ENCODE peak calls at places on chromosomes 2 and 18, in five cellular contexts. O is tibial artery; Z is activated CD4-positive, alpha-beta T cell treated with anti-CD3 and anti-CD28 coated beads for 24 hours; U is thoracic aorta; C is amniotic stem cell. Y is an unnamed sample.
A peak's percentile ranks its signal among the peaks of the same experiment; 100 is the strongest.

GRCh38 chr2:75614062-75614710 is 32.4 kb upstream of the MRPL19 start:
- DNase-seq in C (no peak), O (no peak), U (no peak), Z (no peak), Y (no peak)

GRCh38 chr18:12820526-12820925 is 63.5 kb downstream of the PTPN2 start:
- DNase-seq in U (no peak), O (no peak), Z (no peak), C (no peak), Y (no peak)

GRCh38 chr18:13422541-13423147 is 204.1 kb downstream of the LDLRAD4 start:
- DNase-seq in C (no peak), Z (no peak), O (no peak), U (peak; percentile 40), Y (no peak)

GRCh38 chr2:24635181-24635580 is 144.1 kb downstream of the NCOA1 start:
- DNase-seq in O (no peak), U (no peak), Z (no peak), C (no peak), Y (no peak)

GRCh38 chr2:34664266-34664665 is 1065.2 kb upstream of the FAM98A start:
- DNase-seq in Z (no peak), U (no peak), C (no peak), O (no peak), Y (no peak)

GRCh38 chr2:69013123-69013836 is at the start of gene ANTXR1:
- DNase-seq in C (peak; percentile 71), Z (no peak), O (peak; percentile 54), U (no peak), Y (peak; percentile 74)

GRCh38 chr2:9256570-9257043 is 50.0 kb downstream of the ASAP2 start:
- DNase-seq in U (no peak), C (no peak), Z (no peak), O (no peak), Y (no peak)

GRCh38 chr2:196563876-196564275 is 75.6 kb upstream of the CCDC150 start:
- DNase-seq in U (no peak), Z (no peak), C (no peak), O (no peak), Y (no peak)

GRCh38 chr18:32355896-32356295 is 114.8 kb downstream of the GAREM1 start:
- DNase-seq in U (no peak), O (no peak), C (no peak), Z (no peak), Y (no peak)

GRCh38 chr2:181077128-181077709 is 96.8 kb downstream of the UBE2E3 start:
- DNase-seq in O (no peak), C (peak; percentile 24), Z (no peak), U (no peak), Y (no peak)

GRCh38 chr2:26892133-26892532 is 44.2 kb downstream of the DPYSL5 start:
- DNase-seq in Z (no peak), U (no peak), C (no peak), O (no peak), Y (no peak)

GRCh38 chr2:181456660-181457120 is 496 bp upstream of the ITGA4 start:
- DNase-seq in C (no peak), O (peak; percentile 30), Z (peak; percentile 38), U (no peak), Y (peak; percentile 16)

GRCh38 chr18:38353149-38353548 is 787.6 kb upstream of the CELF4 start:
- DNase-seq in U (no peak), Z (no peak), O (no peak), C (no peak), Y (no peak)

GRCh38 chr2:23925702-23926288 is 1.1 kb downstream of the ATAD2B start:
- DNase-seq in C (peak; percentile 28), O (peak; percentile 57), Z (peak; percentile 34), U (peak; percentile 4), Y (peak; percentile 35)

GRCh38 chr2:16870677-16871076 is 205.0 kb upstream of the CYRIA start:
- DNase-seq in O (no peak), Z (no peak), U (no peak), C (no peak), Y (no peak)

GRCh38 chr2:205531082-205531481 is 151.2 kb upstream of the NRP2 start:
- DNase-seq in Z (no peak), U (no peak), C (no peak), O (no peak), Y (no peak)

GRCh38 chr2:127580167-127581049 is 44.9 kb downstream of the MYO7B start:
- DNase-seq in U (no peak), O (peak; percentile 18), Z (no peak), C (no peak), Y (no peak)

GRCh38 chr2:51695531-51695930 is 663.6 kb upstream of the NRXN1 start:
- DNase-seq in O (no peak), C (no peak), Z (no peak), U (no peak), Y (no peak)

GRCh38 chr2:219002395-219003266 is 9.4 kb upstream of the CRYBA2 start:
- DNase-seq in Z (peak; percentile 51), C (no peak), O (no peak), U (no peak), Y (no peak)

GRCh38 chr2:26770986-26771586 is 7.0 kb downstream of the SLC35F6 start:
- DNase-seq in U (peak; percentile 63), C (peak; percentile 52), O (peak; percentile 97), Z (no peak), Y (peak; percentile 68)

GRCh38 chr2:67709835-67710234 is 312.7 kb downstream of the ETAA1 start:
- DNase-seq in C (no peak), O (no peak), Z (no peak), U (no peak), Y (no peak)

GRCh38 chr2:31987454-31987853 is 23.4 kb downstream of the MEMO1 start:
- DNase-seq in C (no peak), Z (no peak), U (no peak), O (no peak), Y (no peak)

Y was measured in uterus.